ENCODE peak calls at places on chromosomes 12 and 14, in four cellular contexts. D is heart left ventricle, K is NB4, X is prostate gland. R is an unnamed sample.

GRCh38 chr12:53005215-53005985 is 856 bp upstream of the EIF4B start:
- DNase-seq in D (peak; percentile 62), K (peak; percentile 42), X (no peak), R (no peak)

GRCh38 chr12:19223018-19223417 is 93.5 kb downstream of the PLEKHA5 start:
- DNase-seq in D (no peak), K (peak; percentile 38), X (no peak), R (no peak)

GRCh38 chr14:72830356-72830755 is 63.5 kb downstream of the DPF3 start:
- DNase-seq in D (no peak), K (no peak), X (no peak), R (no peak)

GRCh38 chr14:79555429-79555828 is 655.9 kb downstream of the DIO2 start:
- DNase-seq in D (no peak), K (no peak), X (no peak), R (no peak)

GRCh38 chr12:19186722-19187661 is 57.5 kb downstream of the PLEKHA5 start:
- DNase-seq in D (no peak), K (peak; percentile 69), X (peak; percentile 29), R (no peak)

GRCh38 chr12:19972325-19973288 is 395.7 kb upstream of the PDE3A start:
- DNase-seq in D (no peak), K (no peak), X (no peak), R (no peak)

GRCh38 chr14:22482085-22482694 is 106.8 kb downstream of the DAD1 start:
- DNase-seq in D (no peak), K (peak; percentile 50), X (no peak), R (no peak)

GRCh38 chr14:95255013-95255412 is 64.7 kb downstream of the CLMN start:
- DNase-seq in D (no peak), K (no peak), X (no peak), R (no peak)

GRCh38 chr12:91722072-91722471 is 423.6 kb downstream of the BTG1 start:
- DNase-seq in D (no peak), K (no peak), X (no peak), R (no peak)

GRCh38 chr12:113221997-113222729 is 899 bp downstream of the TPCN1 start:
- DNase-seq in D (no peak), K (peak; percentile 32), X (no peak), R (no peak)

GRCh38 chr12:115998119-115998633 is 279.3 kb downstream of the MED13L start:
- DNase-seq in D (no peak), K (peak; percentile 71), X (no peak), R (peak; percentile 12)

GRCh38 chr14:55754471-55754870 is 174.5 kb downstream of the KTN1 start:
- DNase-seq in D (no peak), K (no peak), X (no peak), R (no peak)

GRCh38 chr12:14884458-14884878 is 1.2 kb downstream of the MGP start:
- DNase-seq in D (peak; percentile 80), K (peak; percentile 63), X (peak; percentile 75), R (no peak)

GRCh38 chr12:74794522-74794921 is 256.9 kb downstream of the ATXN7L3B start:
- DNase-seq in D (no peak), K (no peak), X (no peak), R (no peak)

GRCh38 chr12:56469007-56469930 is 891 bp downstream of the SPRYD4 start:
- DNase-seq in D (no peak), K (peak; percentile 60), X (no peak), R (no peak)

GRCh38 chr14:96130854-96131253 is 73.8 kb upstream of the BDKRB2 start:
- DNase-seq in D (no peak), K (no peak), X (no peak), R (no peak)

GRCh38 chr14:23704890-23705289 is 68.7 kb downstream of the DHRS2 start:
- DNase-seq in D (no peak), K (peak; percentile 21), X (no peak), R (no peak)

GRCh38 chr14:93184391-93185332 is at the start of the genes LYSET and MOAP1:
- DNase-seq in D (peak; percentile 95), K (peak; percentile 93), X (peak; percentile 84), R (peak; percentile 83)

GRCh38 chr14:38824691-38825090 is 278.3 kb downstream of the SEC23A start:
- DNase-seq in D (no peak), K (no peak), X (no peak), R (no peak)

GRCh38 chr14:88882236-88882635 is 57.8 kb downstream of the TTC8 start:
- DNase-seq in D (no peak), K (no peak), X (no peak), R (no peak)

GRCh38 chr14:30580616-30581282 is 21.8 kb downstream of the G2E3 start:
- DNase-seq in D (no peak), K (no peak), X (no peak), R (no peak)

GRCh38 chr14:83566567-83566966 is 1963.4 kb upstream of the FLRT2 start:
- DNase-seq in D (no peak), K (no peak), X (no peak), R (no peak)

GRCh38 chr12:1865284-1865866 is 45.0 kb downstream of the LRTM2 start:
- DNase-seq in D (no peak), K (no peak), X (no peak), R (no peak)

GRCh38 chr12:2797721-2798418 is 3.1 kb downstream of the FKBP4 start:
- DNase-seq in D (no peak), K (no peak), X (no peak), R (no peak)

GRCh38 chr12:124609041-124609984 is 41.9 kb upstream of the NCOR2 start:
- DNase-seq in D (peak; percentile 92), K (peak; percentile 84), X (peak; percentile 93), R (peak; percentile 45)

GRCh38 chr14:65738339-65738738 is 325.8 kb downstream of the FUT8 start:
- DNase-seq in D (no peak), K (no peak), X (no peak), R (no peak)

GRCh38 chr12:122937622-122938091 is 28.6 kb downstream of the ABCB9 start:
- DNase-seq in D (no peak), K (peak; percentile 71), X (no peak), R (no peak)

DNA sequence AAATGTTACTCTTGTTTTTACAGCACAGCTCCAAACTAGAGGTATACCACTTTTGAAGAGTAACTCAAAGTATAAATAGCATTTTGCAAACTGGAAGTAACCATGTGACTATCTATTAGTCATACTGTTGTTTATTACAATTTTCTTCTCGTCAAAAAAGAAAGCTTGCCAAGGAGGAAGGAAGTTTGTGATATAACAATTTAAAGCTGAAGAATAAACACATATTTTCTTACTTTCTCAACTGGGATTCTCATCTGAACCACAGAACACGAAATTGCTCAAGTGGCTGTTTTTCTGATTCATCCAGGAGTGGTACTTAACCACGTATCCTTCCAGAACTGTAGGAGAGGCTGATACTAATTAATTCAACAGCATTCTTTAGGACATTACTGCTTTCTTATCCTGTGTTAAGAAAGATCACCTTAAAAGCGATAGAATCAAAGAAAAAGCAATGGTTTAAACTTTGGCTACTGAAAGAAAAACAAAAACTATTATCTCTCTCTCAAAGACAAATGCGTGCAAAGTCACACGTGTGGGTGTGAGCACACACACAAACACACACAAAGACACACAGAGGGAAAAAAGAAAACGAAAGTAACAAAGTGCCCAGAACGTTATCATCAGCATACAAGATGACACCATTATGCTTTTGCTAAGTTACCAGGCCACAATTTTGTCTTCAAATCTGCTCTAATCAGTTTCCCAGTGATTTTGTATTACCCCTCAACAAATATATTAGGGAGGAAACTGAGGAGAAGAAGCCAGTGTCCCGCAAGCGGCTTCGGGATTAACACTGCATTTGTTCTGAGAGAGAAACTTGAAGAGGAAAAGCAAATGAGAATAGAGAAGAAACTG is at the start of gene CLEC2B:
- DNase-seq in D (no peak), K (peak; percentile 63), X (no peak), R (no peak)
- TF ChIP-seq POLR2A in D (no peak), K (peak; percentile 15), X (peak; percentile 40), R (no peak)

GRCh38 chr14:102878970-102879460 is 43.4 kb upstream of the AMN start:
- DNase-seq in D (no peak), K (no peak), X (no peak), R (peak; percentile 36)
- TF ChIP-seq POLR2A in D (no peak), K (no peak), X (no peak), R (no peak)

DNA sequence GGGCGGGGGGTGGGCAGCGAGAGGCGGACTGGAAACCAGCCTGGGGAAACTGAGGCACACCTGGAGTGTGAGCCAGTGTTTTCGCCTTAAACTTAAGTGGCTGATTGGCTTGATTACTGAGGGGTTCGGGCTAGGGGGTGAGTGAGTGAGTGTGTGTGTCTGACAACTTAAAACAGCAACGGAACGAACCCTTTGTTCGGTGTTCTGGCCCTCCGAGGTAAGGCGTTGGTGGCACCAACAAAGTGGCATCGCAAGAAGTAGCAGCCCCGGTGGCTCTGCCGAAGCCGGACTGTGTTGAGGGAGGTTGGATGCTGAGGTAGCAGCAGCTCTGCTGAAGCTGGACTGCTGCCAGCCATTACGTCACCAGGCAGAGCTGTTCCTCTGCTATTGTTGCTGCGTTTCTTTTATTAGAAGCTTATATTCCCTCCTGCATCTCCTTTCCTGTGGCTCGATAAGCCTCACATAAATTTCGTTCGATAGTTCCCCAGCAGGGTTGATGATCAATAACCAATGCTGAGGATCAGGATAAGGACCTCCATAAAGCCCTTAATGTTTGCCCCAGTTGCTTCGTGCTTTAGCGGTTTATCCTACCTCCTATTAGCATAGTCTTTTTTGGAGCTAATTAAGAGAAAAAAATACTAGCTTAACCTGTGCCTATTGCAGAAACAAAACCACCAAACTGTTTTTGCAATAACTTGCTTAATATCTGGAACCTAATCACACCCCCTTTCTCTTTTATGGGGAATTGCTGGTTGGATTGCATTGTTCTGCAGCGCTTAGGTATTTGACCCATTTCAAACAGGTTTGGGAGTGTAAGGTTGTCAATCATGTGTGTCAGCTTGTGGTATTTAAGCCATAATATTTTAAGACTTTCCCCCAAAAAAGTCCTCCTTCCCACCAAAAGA is 1.3 kb downstream of the GPR137C start:
- DNase-seq in D (peak; percentile 92), K (peak; percentile 82), X (peak; percentile 87), R (no peak)
- TF ChIP-seq POLR2A in D (no peak), K (no peak), X (peak; percentile 76), R (no peak)

DNA sequence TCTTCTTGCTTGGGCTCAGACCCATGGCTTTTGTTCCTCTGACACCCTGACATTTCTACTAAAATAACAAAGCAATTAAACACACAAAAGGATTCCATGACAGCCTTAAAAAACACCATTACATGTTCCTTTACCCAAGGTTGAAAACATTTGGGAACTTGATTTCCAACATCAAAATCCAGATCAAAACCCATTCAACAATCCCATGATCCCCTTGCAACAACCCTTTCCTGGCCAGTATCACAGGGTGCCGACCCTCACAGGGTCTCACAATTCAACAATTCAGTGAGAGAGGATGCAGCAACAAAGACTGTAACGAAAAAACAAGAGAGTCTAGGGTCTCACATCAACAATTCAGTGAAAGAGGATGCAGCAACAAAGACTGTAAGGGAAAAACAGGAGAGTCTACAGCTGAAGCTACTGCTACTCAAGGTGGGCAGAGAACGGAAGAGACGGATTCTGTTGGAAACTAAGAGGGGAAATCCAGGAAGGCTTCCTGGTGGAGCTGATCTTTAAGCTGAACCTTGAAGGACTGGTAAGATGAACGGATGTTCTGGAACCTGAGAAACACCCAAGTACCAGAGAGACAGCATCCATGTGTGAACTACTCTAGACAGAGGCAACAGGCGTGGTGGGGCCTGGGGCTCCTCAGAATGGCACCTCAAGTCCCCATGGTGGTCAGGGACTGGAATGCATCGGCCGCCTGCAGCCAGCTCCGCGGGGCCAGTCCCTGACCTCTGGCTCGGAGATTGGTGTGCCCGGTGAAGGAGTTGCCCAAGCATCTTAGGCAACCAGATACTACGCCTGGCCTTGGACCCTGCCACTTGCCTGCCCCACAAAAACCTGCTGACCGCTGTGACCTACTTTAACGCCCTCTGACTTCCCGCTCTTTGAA is 22.7 kb upstream of the ZFP36L1 start:
- DNase-seq in D (no peak), K (no peak), X (no peak), R (no peak)
- TF ChIP-seq POLR2A in D (no peak), K (no peak), X (no peak), R (no peak)

DNA sequence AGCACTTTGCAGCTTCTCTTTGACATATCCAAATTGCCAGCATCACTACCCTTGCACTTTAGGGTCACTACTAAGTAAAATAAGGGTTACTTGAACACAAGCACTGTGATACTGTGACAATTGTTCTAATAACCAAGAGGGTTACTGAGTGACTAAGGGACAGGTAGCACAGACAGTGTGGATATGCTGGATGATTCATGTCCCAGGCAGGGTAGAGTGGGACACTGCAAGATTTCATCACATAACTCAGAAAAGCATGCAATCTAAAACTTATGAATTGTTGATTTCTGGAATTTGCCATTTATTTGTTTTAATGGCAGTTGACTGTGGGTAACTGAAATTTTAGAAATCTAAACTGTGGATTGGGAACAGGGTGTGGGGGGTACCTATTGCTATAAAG is 218.8 kb downstream of the KITLG start:
- DNase-seq in D (no peak), K (no peak), X (no peak), R (no peak)
- TF ChIP-seq POLR2A in D (no peak), K (no peak), X (no peak), R (no peak)

R was measured in H54.